ENCODE peak calls at places on chromosome 3, in five cellular contexts. E, A, P, Z and G are unnamed samples.

GRCh38 chr3:61357902-61358301 is 106.7 kb upstream of the FHIT start:
- DNase-seq in Z (no peak), A (no peak), P (no peak), E (no peak), G (no peak)

GRCh38 chr3:72237679-72238320 is 452.9 kb upstream of the PROK2 start:
- DNase-seq in E (no peak), Z (no peak), P (no peak), A (no peak), G (no peak)

GRCh38 chr3:192260611-192261010 is 466.7 kb downstream of the FGF12 start:
- DNase-seq in A (no peak), E (no peak), Z (no peak), P (no peak), G (no peak)

GRCh38 chr3:112481342-112481870 is 17.9 kb downstream of the BTLA start:
- DNase-seq in A (no peak), Z (no peak), E (no peak), P (no peak), G (no peak)

GRCh38 chr3:148459931-148460513 is 237.7 kb upstream of the AGTR1 start:
- DNase-seq in Z (no peak), A (no peak), P (no peak), E (no peak), G (no peak)

GRCh38 chr3:193240850-193241706 is at the start of gene PLAAT1:
- DNase-seq in E (peak), P (peak), Z (peak), A (peak), G (peak)

GRCh38 chr3:25117005-25117593 is 311.0 kb upstream of the RARB start:
- DNase-seq in P (no peak), A (no peak), E (no peak), Z (no peak), G (no peak)

GRCh38 chr3:32606277-32606676 is 35.6 kb upstream of the DYNC1LI1 start:
- DNase-seq in P (no peak), E (no peak), A (no peak), Z (no peak), G (no peak)

GRCh38 chr3:181713673-181714270 is 2.0 kb downstream of the SOX2 start:
- DNase-seq in P (no peak), Z (no peak), A (no peak), E (peak), G (no peak)

GRCh38 chr3:152405915-152406802 is 137.4 kb downstream of the MBNL1 start:
- DNase-seq in A (no peak), P (no peak), E (peak), Z (no peak), G (no peak)

GRCh38 chr3:57194641-57195040 is 5.1 kb downstream of the HESX1 start:
- DNase-seq in Z (no peak), E (no peak), P (no peak), A (no peak), G (no peak)

GRCh38 chr3:53130179-53131135 is at the start of gene RFT1:
- DNase-seq in P (peak), A (peak), E (peak), Z (peak), G (peak)
- TF ChIP-seq CTCF in P (no peak), A (peak), E (peak), Z (peak), G (no peak)

DNA sequence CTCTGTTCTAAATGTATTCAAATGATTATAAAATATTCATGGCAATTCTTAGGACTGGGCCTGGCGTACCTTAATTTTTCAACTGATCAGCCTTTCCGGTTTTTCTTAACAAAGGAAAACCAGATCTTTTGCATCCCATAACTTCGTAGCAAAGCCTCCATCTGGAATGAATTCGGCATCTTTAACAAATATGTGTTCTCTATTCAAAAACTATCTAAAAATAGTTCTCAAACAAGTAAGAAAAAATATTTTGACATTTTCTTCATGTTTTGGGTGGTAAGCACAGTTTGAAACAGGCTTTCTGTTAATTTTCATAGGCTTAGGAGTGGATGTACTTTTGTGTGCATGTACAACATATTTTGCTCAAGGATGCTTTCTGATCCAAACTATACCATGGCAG is 55.0 kb downstream of the RBMS3 start:
- DNase-seq in E (peak), Z (no peak), A (no peak), P (no peak), G (peak)
- H3K4me3 ChIP-seq in E (no peak), Z (peak), A (peak), P (peak), G (peak)

GRCh38 chr3:171192176-171192854 is 165.8 kb upstream of the SLC2A2 start:
- DNase-seq in Z (no peak), P (no peak), E (peak), A (no peak), G (peak)

GRCh38 chr3:171193693-171194092 is 167.2 kb upstream of the SLC2A2 start:
- DNase-seq in Z (no peak), E (peak), P (no peak), A (no peak), G (no peak)

GRCh38 chr3:171198781-171199472 is 172.4 kb upstream of the SLC2A2 start:
- DNase-seq in A (no peak), Z (no peak), P (no peak), E (no peak), G (no peak)

GRCh38 chr3:171194965-171195364 is 168.4 kb upstream of the SLC2A2 start:
- DNase-seq in A (no peak), E (no peak), Z (no peak), P (no peak), G (no peak)

DNA sequence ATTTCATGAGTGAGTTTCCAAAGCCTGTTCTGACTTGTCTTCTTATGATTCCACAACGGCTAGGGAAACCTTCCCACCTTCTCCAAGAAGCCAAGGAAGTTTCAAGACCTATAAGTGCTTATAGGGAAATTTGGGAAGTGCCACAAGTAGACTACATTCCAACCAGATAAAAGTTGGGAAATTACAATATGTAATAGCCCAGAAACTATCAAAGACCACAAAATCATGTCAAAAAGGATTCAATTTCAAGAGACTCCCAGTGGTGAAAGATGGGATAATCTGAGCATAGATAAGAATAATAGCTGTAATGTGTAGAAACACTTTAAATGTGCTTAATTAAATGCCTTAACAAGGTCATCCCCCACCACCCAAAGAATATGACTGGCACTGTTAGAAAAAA is 169.2 kb upstream of the SLC2A2 start:
- DNase-seq in A (no peak), Z (no peak), E (peak), P (no peak), G (peak)
- TF ChIP-seq CTCF in A (no peak), Z (no peak), E (peak), P (no peak), G (peak)

GRCh38 chr3:151226825-151227224 is 23.8 kb upstream of the GPR171 start:
- DNase-seq in A (no peak), Z (no peak), P (no peak), E (no peak), G (peak)

GRCh38 chr3:151225040-151225975 is 22.3 kb upstream of the GPR171 start:
- DNase-seq in P (no peak), Z (no peak), A (no peak), E (no peak), G (no peak)

GRCh38 chr3:151228291-151229125 is 25.5 kb upstream of the GPR171 start:
- DNase-seq in E (peak), Z (no peak), P (no peak), A (no peak), G (peak)

GRCh38 chr3:151226088-151226563 is 23.1 kb upstream of the GPR171 start:
- DNase-seq in P (no peak), A (no peak), E (peak), Z (no peak), G (peak)

DNA sequence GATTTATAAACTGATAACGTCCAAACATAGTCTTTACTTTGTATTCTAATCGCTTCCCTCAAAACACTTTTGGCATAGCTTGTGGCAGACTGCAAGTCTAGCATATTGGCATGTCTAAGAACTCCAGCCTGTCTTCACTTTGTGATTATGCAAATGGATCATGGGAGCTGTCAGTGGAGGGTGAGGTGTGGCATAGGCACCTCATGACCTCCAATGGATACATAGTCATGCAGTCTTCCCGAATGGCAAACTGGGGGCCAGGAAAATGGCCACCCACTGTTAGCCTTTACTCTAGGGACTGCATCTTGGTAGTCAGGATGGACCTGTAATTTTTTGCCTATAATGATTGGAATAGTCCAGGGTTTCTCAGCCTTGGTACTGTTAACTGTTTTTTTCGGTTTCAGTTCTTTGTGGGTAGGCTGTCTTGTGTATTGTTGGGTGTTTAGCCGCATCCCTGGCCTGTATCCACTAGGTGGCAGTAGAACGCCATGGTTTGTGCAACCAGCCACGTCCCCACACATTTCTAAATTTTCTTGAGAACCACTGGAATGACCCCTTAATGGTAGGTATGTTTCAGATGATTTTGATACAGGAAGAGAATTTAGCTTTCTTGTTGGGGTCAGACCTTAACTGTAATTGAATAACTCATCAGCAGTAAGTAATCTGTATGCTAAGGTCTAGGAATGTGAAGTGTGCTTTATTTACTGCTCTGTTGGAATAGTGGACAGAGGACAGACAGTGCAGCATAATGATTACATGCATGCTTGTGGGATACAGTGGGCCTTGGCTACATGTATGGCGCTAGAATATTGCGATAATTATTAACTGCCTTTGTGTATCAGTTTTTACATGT is 24.6 kb upstream of the GPR171 start:
- DNase-seq in E (peak), A (peak), P (peak), Z (peak), G (peak)
- H3K4me3 ChIP-seq in E (no peak), A (no peak), P (no peak), Z (no peak), G (no peak)

DNA sequence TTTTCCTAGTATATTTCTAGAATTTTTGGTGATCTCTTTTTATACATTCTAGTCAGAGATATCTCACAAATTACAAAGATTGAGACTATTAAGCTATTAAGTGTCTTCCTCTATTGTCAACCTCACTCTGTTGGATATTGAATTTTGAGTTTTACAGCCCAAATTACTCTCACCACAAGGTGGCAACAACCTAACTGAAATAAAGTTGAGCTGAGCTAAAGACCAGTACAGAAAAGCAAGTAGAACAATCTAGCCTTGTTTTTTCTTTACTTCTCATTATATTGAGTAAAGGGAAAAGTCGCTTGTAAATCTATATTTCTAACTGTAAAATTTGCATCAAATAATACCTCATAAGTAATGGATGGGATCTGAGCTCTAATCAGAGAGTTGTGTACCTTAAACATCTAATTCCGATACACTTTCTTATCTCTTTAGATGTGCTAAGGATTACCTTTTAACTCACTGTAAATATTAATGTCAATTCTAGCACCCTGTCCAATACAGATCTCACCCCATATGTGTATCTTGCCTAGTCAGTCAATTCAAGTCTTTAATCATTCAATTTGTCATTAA is 13.6 kb upstream of the COMMD2 start:
- DNase-seq in E (peak), Z (no peak), P (no peak), A (no peak), G (no peak)
- TF ChIP-seq CTCF in E (peak), Z (peak), P (peak), A (peak), G (peak)